ENCODE peak calls at places on chromosome 3, in four cellular contexts. One of them, this sample, is unnamed.
A peak's percentile ranks its signal among the peaks of the same experiment; 100 is the strongest.

GRCh38 chr3:45575491-45575923 is 19.0 kb upstream of the LIMD1 start:
- DNase-seq in dorsolateral prefrontal cortex: no peak
- DNase-seq in astrocyte: peak; percentile 83
- DNase-seq in GM23248: no peak
- DNase-seq in this sample: peak; percentile 19

GRCh38 chr3:99895706-99896441 is 78.2 kb downstream of the CMSS1 start:
- DNase-seq in dorsolateral prefrontal cortex: no peak
- DNase-seq in astrocyte: peak; percentile 91
- DNase-seq in GM23248: peak; percentile 94
- DNase-seq in this sample: no peak

GRCh38 chr3:194367992-194368841 is 1.3 kb downstream of the LRRC15 start:
- DNase-seq in dorsolateral prefrontal cortex: no peak
- DNase-seq in astrocyte: peak; percentile 49
- DNase-seq in GM23248: peak; percentile 96
- DNase-seq in this sample: no peak

GRCh38 chr3:22450785-22451400 is 699.9 kb upstream of the ZNF385D start:
- DNase-seq in dorsolateral prefrontal cortex: no peak
- DNase-seq in astrocyte: peak; percentile 44
- DNase-seq in GM23248: peak; percentile 16
- DNase-seq in this sample: no peak

GRCh38 chr3:38646630-38647029 is 2.9 kb downstream of the SCN5A start:
- DNase-seq in dorsolateral prefrontal cortex: no peak
- DNase-seq in astrocyte: no peak
- DNase-seq in GM23248: peak; percentile 5
- DNase-seq in this sample: peak; percentile 31

GRCh38 chr3:86993704-86994103 is 2.8 kb upstream of the VGLL3 start:
- DNase-seq in dorsolateral prefrontal cortex: no peak
- DNase-seq in astrocyte: peak; percentile 73
- DNase-seq in GM23248: peak; percentile 85
- DNase-seq in this sample: no peak

GRCh38 chr3:52633786-52634185 is 51.9 kb downstream of the PBRM1 start:
- DNase-seq in dorsolateral prefrontal cortex: no peak
- DNase-seq in astrocyte: peak; percentile 72
- DNase-seq in GM23248: peak; percentile 7
- DNase-seq in this sample: no peak

GRCh38 chr3:21017115-21017852 is 733.7 kb downstream of the ZNF385D start:
- DNase-seq in dorsolateral prefrontal cortex: no peak
- DNase-seq in astrocyte: no peak
- DNase-seq in GM23248: peak; percentile 4
- DNase-seq in this sample: no peak

GRCh38 chr3:71478568-71478967 is 105.0 kb downstream of the FOXP1 start:
- DNase-seq in dorsolateral prefrontal cortex: no peak
- DNase-seq in astrocyte: peak; percentile 43
- DNase-seq in GM23248: peak; percentile 63
- DNase-seq in this sample: no peak

GRCh38 chr3:124760601-124761000 is 30.3 kb downstream of the UMPS start:
- DNase-seq in dorsolateral prefrontal cortex: no peak
- DNase-seq in astrocyte: peak; percentile 51
- DNase-seq in GM23248: peak; percentile 78
- DNase-seq in this sample: no peak

GRCh38 chr3:182212479-182213076 is 500.9 kb downstream of the SOX2 start:
- DNase-seq in dorsolateral prefrontal cortex: no peak
- DNase-seq in astrocyte: peak; percentile 98
- DNase-seq in GM23248: peak; percentile 6
- DNase-seq in this sample: no peak

GRCh38 chr3:110995461-110996226 is 76.0 kb upstream of the NECTIN3 start:
- DNase-seq in dorsolateral prefrontal cortex: no peak
- DNase-seq in astrocyte: peak; percentile 52
- DNase-seq in GM23248: peak; percentile 79
- DNase-seq in this sample: no peak

GRCh38 chr3:125240496-125240895 is 27.9 kb upstream of the SLC12A8 start:
- DNase-seq in dorsolateral prefrontal cortex: no peak
- DNase-seq in astrocyte: peak; percentile 35
- DNase-seq in GM23248: peak; percentile 49
- DNase-seq in this sample: no peak

GRCh38 chr3:78641703-78642102 is 1126.1 kb downstream of the ROBO1 start:
- DNase-seq in dorsolateral prefrontal cortex: no peak
- DNase-seq in astrocyte: no peak
- DNase-seq in GM23248: no peak
- DNase-seq in this sample: no peak

GRCh38 chr3:169772951-169773816 is at the start of gene MYNN:
- DNase-seq in dorsolateral prefrontal cortex: peak; percentile 96
- DNase-seq in astrocyte: peak; percentile 77
- DNase-seq in GM23248: peak; percentile 96
- DNase-seq in this sample: peak; percentile 97

GRCh38 chr3:126103121-126104027 is 19.4 kb upstream of the SLC41A3 start:
- DNase-seq in dorsolateral prefrontal cortex: no peak
- DNase-seq in astrocyte: no peak
- DNase-seq in GM23248: no peak
- DNase-seq in this sample: peak; percentile 53

GRCh38 chr3:24311881-24312280 is 182.8 kb downstream of the THRB start:
- DNase-seq in dorsolateral prefrontal cortex: no peak
- DNase-seq in astrocyte: no peak
- DNase-seq in GM23248: no peak
- DNase-seq in this sample: no peak

GRCh38 chr3:50807266-50807665 is 132.5 kb downstream of the DOCK3 start:
- DNase-seq in dorsolateral prefrontal cortex: no peak
- DNase-seq in astrocyte: no peak
- DNase-seq in GM23248: no peak
- DNase-seq in this sample: no peak

GRCh38 chr3:124522226-124522625 is 208.0 kb upstream of the UMPS start:
- DNase-seq in dorsolateral prefrontal cortex: no peak
- DNase-seq in astrocyte: no peak
- DNase-seq in GM23248: no peak
- DNase-seq in this sample: no peak

GRCh38 chr3:58573638-58574037 is 3.6 kb downstream of the FAM107A start:
- DNase-seq in dorsolateral prefrontal cortex: no peak
- DNase-seq in astrocyte: no peak
- DNase-seq in GM23248: peak; percentile 19
- DNase-seq in this sample: no peak

GRCh38 chr3:53589806-53590205 is 95.4 kb downstream of the CACNA1D start:
- DNase-seq in dorsolateral prefrontal cortex: no peak
- DNase-seq in astrocyte: no peak
- DNase-seq in GM23248: no peak
- DNase-seq in this sample: no peak

GRCh38 chr3:175149675-175150074 is 290.5 kb downstream of the NAALADL2 start:
- DNase-seq in dorsolateral prefrontal cortex: no peak
- DNase-seq in astrocyte: peak; percentile 41
- DNase-seq in GM23248: no peak
- DNase-seq in this sample: no peak

GRCh38 chr3:159992601-159993000 is 4.0 kb downstream of the IL12A start:
- DNase-seq in dorsolateral prefrontal cortex: no peak
- DNase-seq in astrocyte: no peak
- DNase-seq in GM23248: no peak
- DNase-seq in this sample: no peak

GRCh38 chr3:116059421-116060096 is 385.7 kb downstream of the LSAMP start:
- DNase-seq in dorsolateral prefrontal cortex: no peak
- DNase-seq in astrocyte: peak; percentile 97
- DNase-seq in GM23248: peak; percentile 85
- DNase-seq in this sample: no peak

GRCh38 chr3:46670891-46671427 is 22.5 kb downstream of the ALS2CL start:
- DNase-seq in dorsolateral prefrontal cortex: peak; percentile 22
- DNase-seq in astrocyte: no peak
- DNase-seq in GM23248: no peak
- DNase-seq in this sample: peak; percentile 66